ENCODE peak calls at places on chromosomes 11 and 22, in five cellular contexts. S is spleen, X is fibroblast of lung, T is neuronal stem cell, J is ovary. Q is an unnamed sample. For H3K27me3 and H3K36me3, the result is how much of the 10 kb centered on the place peaks cover.

GRCh38 chr22:46907578-46908215 is 145.2 kb downstream of the TBC1D22A start:
- DNase-seq in S (no peak), X (no peak), T (no peak), J (no peak), Q (no peak)

GRCh38 chr22:38176170-38176741 is 5.4 kb downstream of the PLA2G6 start:
- DNase-seq in S (peak), X (peak), T (no peak), J (peak), Q (no peak)

GRCh38 chr22:42419328-42419881 is 12.8 kb downstream of the NFAM1 start:
- DNase-seq in S (no peak), X (no peak), T (no peak), J (no peak), Q (no peak)

GRCh38 chr11:16091862-16092261 is 264.5 kb downstream of the SOX6 start:
- DNase-seq in S (no peak), X (no peak), T (no peak), J (no peak), Q (no peak)

GRCh38 chr22:35705141-35705540 is 12.5 kb upstream of the APOL5 start:
- DNase-seq in S (no peak), X (peak), T (no peak), J (no peak), Q (no peak)

GRCh38 chr11:11279956-11280689 is 72.9 kb downstream of the CSNK2A3 start:
- DNase-seq in S (peak), X (peak), T (no peak), J (no peak), Q (peak)

GRCh38 chr11:10413268-10413667 is 41.8 kb upstream of the AMPD3 start:
- DNase-seq in S (peak), X (no peak), T (no peak), J (no peak), Q (no peak)

GRCh38 chr11:19951558-19952083 is 208.7 kb downstream of the DBX1 start:
- DNase-seq in S (no peak), X (peak), T (peak), J (no peak), Q (peak)

GRCh38 chr11:2390871-2391662 is 9.5 kb upstream of the TSSC4 start:
- DNase-seq in S (no peak), X (peak), T (no peak), J (peak), Q (peak)

GRCh38 chr11:128493570-128493965 is 93.8 kb downstream of the ETS1 start:
- DNase-seq in S (no peak), X (no peak), T (no peak), J (no peak), Q (no peak)

GRCh38 chr11:134581966-134582787 is 170.1 kb upstream of the B3GAT1 start:
- DNase-seq in S (no peak), X (no peak), T (no peak), J (no peak), Q (peak)

GRCh38 chr11:97290444-97291041 is 900.7 kb downstream of the JRKL start:
- DNase-seq in S (no peak), X (peak), T (no peak), J (no peak), Q (no peak)

GRCh38 chr22:41576877-41577276 is 12.8 kb downstream of the PMM1 start:
- DNase-seq in S (no peak), X (peak), T (peak), J (no peak), Q (peak)

DNA sequence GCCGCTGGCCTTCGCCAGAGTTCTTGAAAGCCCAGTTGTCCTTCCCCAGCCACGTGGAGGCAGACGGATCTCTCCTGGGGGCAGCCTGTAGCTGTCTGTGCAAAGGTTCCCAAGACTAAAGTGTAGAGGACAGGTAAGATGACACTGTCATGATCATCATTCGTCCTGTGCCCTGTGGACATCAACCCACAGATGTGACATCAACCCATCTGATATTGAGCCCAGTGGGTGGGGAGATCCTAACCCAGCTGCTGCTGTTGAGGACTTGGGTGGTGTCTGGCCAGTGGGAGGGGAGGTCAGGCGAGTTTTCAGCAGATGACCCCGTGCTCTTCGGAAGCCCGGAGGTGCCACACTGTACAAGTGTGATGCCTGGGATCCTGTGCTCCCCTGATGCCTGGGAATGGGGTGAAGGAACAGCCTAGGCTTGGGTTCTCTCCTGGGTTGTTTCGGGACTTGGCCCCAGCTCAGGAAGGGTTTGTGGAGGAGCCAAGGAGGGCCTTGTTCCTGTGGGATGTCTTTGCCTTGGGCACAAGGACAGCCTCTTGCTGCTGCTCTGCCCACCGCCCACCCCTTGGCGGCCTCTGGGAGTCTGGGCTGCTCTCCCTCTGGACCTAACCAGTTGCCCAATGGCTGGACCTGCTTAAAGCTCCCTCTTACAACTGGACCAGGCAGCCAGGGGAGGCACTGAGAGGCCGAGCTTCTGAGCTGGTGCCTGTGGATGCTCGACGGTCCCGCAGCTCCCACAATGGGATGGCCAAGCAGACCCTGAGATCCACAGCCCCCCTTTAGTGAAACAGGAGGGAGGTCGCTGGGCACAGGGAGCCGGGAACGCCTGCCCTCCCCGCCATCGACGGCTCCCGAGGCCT is 1.0 kb upstream of the GAL start:
- DNase-seq in S (no peak), X (no peak), T (no peak), J (no peak), Q (peak)
- H3K27me3 ChIP-seq in S (under half), X (under half), T (under half), J (under half), Q (under half)

DNA sequence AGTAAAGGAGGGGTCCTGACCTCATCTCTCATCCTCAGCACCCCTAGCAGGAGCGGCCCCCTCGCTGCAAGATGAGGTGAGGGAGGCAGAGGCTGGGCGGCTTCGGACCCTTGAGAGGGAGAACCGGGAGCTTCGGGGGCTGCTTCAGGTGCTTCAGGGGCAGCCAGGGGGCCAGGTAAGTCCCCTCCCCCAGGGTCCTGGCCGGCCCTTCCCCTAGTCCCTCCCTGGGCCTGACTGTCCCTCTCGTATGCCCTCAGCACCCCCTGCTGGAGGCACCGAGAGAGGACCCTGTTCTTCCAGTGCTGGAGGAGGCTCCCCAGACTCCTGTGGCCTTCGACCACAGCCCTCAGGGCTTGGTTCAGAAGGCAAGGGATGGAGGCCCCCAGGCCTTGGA is 3.7 kb downstream of the CCDC88B start:
- DNase-seq in S (peak), X (no peak), T (no peak), J (no peak), Q (peak)
- H3K4me3 ChIP-seq in S (no peak), X (no peak), T (no peak), J (no peak), Q (no peak)

GRCh38 chr11:122803306-122803705 is 35.0 kb upstream of the CRTAM start:
- DNase-seq in S (no peak), X (peak), T (no peak), J (no peak), Q (no peak)
- H3K36me3 ChIP-seq in S (under half), X (under half), T (under half), J (under half), Q (under half)

GRCh38 chr11:121648306-121648705 is 195.5 kb upstream of the SORL1-AS1 start:
- DNase-seq in S (no peak), X (no peak), T (no peak), J (no peak), Q (peak)
- H3K27me3 ChIP-seq in S (under half), X (under half), T (under half), J (under half), Q (under half)

DNA sequence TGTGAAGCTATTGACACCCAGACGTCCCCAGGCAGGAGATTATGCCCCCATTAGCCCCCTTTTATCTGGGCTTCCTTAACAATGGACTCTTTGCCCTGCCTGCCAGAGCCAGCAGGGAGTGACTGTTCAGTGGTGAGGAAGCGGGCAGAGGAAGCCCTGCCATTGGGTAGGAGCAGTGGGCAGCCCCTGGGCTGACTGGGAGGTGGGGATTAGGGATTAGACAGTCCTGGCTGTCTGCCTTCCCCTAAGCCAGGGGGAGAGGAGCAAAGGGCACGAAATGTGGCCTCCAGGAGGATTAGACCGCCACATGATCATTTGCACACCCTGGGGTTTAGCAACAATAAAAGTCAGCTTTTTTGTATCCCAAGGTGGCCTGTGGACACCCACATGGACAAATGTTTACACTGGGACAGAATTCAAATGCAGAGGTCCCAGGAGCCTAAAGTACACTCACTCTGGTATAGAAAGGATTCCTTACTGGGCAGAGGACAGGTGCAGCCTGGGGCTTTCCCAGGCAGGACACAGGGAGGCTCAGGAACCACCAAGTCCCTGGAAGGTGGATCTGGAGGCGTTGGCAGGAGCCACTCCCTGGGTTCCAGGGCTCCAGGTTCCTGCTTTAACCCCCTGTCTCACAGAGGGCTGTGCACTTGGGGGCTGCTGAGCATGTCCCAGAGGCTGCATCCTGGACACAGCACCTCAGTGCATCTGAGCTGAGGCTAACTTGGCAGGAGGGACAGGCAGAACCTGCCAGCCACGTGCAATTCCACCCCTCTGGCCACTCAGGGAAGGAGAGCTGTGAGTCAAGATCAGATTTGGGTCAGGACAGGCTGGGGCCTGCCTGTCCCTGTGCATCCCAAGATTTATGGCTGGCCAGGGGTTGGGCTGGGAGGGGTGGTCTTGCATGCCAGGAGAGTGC is 2.1 kb downstream of the PNPLA3 start:
- DNase-seq in S (no peak), X (peak), T (peak), J (no peak), Q (peak)
- H3K4me3 ChIP-seq in S (no peak), X (peak), T (peak), J (no peak), Q (peak)

Q was measured in H7.